ENCODE peak calls at places on chromosomes 12 and 14, in six cellular contexts. C, V, R, Z, E and M are unnamed samples. For H3K4me1, the result is how much of the 10 kb centered on the place peaks cover.

GRCh38 chr14:29838752-29839151 is 88.9 kb downstream of the PRKD1 start:
- DNase-seq in C (no peak), E (no peak), V (no peak), R (no peak), Z (no peak), M (no peak)

GRCh38 chr14:104132981-104133380 is 5.4 kb upstream of the KIF26A start:
- DNase-seq in E (no peak), C (no peak), Z (peak), R (no peak), V (no peak), M (no peak)

GRCh38 chr14:59275668-59276067 is 87.2 kb downstream of the DAAM1 start:
- DNase-seq in R (no peak), C (peak), Z (no peak), E (no peak), V (no peak), M (peak)

GRCh38 chr14:75223664-75224154 is 47.3 kb upstream of the TMED10 start:
- DNase-seq in V (no peak), E (peak), Z (no peak), C (no peak), R (peak), M (no peak)

GRCh38 chr14:88422919-88423318 is 37.5 kb downstream of the SPATA7 start:
- DNase-seq in V (no peak), C (no peak), R (no peak), Z (no peak), E (no peak), M (peak)

GRCh38 chr12:97148941-97149559 is 242.0 kb downstream of the NEDD1 start:
- DNase-seq in R (peak), C (peak), Z (no peak), E (peak), V (no peak), M (no peak)

GRCh38 chr14:38910092-38910491 is 192.9 kb downstream of the SEC23A start:
- DNase-seq in Z (no peak), E (no peak), V (no peak), C (no peak), R (no peak), M (no peak)

GRCh38 chr12:3233813-3234212 is 156.6 kb downstream of the TSPAN9 start:
- DNase-seq in C (no peak), E (no peak), R (no peak), Z (no peak), V (no peak), M (no peak)

GRCh38 chr12:39451977-39452376 is 9.1 kb upstream of the KIF21A start:
- DNase-seq in R (no peak), E (no peak), C (no peak), V (no peak), Z (no peak), M (no peak)

GRCh38 chr14:77923131-77923933 is 123.4 kb downstream of the ADCK1 start:
- DNase-seq in E (no peak), V (no peak), C (no peak), R (no peak), Z (no peak), M (no peak)

GRCh38 chr12:106309671-106310313 is 7.3 kb downstream of the TCP11L2 start:
- DNase-seq in C (no peak), R (peak), V (no peak), Z (no peak), E (no peak), M (peak)
- H3K4me1 ChIP-seq in C (under half), R (under half), V (under half), Z (under half), E (under half), M (under half)

DNA sequence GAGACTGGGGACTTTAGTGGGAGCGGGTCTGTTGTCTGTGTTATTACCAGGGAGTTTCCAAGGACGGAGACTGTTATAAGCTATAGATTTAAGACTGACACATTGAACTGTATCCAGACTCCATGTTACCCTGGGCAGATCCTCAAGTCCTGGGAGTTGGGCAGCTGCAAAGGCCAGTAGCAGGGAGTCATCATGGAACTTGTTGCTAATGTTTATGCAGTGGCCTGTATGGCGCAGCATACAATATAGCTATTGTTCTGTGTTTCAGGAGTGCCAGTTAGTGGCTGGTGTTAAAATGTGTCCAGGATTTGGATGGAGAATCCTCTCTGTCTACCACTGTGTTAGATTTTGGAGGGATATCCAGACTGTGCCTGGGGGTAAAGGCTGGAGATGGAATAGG is 31.7 kb downstream of the SMOC1 start:
- DNase-seq in Z (no peak), E (no peak), V (no peak), C (no peak), R (no peak), M (no peak)
- H3K27ac ChIP-seq in Z (no peak), E (no peak), V (no peak), C (no peak), R (no peak), M (no peak)

GRCh38 chr12:11202811-11203210 is 16.1 kb upstream of the TAS2R42 start:
- DNase-seq in Z (no peak), E (no peak), V (no peak), R (no peak), C (no peak), M (no peak)
- TF ChIP-seq CTCF in Z (no peak), E (no peak), V (no peak), R (no peak), C (no peak), M (no peak)

DNA sequence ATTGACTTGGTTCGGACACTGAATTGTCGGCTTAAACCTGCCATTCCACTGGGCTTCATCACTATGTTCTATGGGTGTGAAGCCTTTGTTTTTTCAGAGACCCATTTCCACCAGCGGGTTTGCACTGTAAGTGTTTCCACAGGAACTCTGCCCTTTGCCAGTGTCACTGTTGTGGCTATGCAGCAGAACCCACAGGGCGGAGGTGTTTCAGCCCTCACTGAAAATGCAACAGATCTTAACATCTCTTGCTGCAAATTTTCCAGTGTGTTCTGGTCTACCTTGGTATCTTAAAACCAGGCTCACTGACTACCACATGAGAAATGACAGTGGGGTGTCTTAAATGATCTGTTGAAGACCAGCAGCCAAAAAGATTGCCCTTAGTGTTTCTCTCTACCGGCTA is 21.1 kb downstream of the PRKCH start:
- DNase-seq in C (no peak), R (no peak), E (no peak), Z (no peak), V (no peak), M (no peak)
- H3K4me1 ChIP-seq in C (under half), R (under half), E (under half), Z (under half), V (under half), M (under half)

GRCh38 chr14:51563560-51563959 is 88.2 kb upstream of the FRMD6 start:
- DNase-seq in V (no peak), R (no peak), E (no peak), C (no peak), Z (no peak), M (no peak)

GRCh38 chr14:51564986-51565604 is 86.6 kb upstream of the FRMD6 start:
- DNase-seq in R (no peak), V (no peak), E (no peak), C (no peak), Z (no peak), M (peak)

GRCh38 chr14:51564460-51564859 is 87.2 kb upstream of the FRMD6 start:
- DNase-seq in Z (no peak), C (no peak), V (no peak), E (no peak), R (no peak), M (no peak)

GRCh38 chr14:51568366-51568765 is 83.3 kb upstream of the FRMD6 start:
- DNase-seq in R (no peak), Z (no peak), E (no peak), C (no peak), V (no peak), M (no peak)

GRCh38 chr14:51566831-51567582 is 84.7 kb upstream of the FRMD6 start:
- DNase-seq in V (no peak), Z (no peak), C (no peak), R (no peak), E (no peak), M (no peak)
- H3K27ac ChIP-seq in V (no peak), Z (no peak), C (no peak), R (no peak), E (no peak), M (no peak)

DNA sequence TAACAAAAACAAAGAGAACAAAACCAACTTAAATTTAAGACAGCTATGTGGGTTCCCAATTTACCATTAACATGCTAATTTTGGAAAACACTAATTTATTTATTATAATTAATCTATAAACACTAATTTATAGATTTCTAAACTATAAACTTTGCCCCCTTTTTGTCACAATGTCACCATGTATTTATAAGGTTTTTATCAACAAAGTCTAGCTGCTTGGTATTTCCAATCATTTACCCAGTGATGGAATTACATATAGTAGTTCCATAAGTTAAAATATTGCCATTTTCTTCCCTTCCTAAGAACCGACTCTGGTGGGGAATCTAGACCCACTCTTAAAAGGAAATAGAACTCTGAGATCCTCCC is 140.7 kb downstream of the PPM1H start:
- DNase-seq in V (no peak), E (no peak), R (no peak), C (no peak), Z (no peak), M (no peak)
- TF ChIP-seq CTCF in V (no peak), E (peak), R (no peak), C (no peak), Z (no peak), M (no peak)